ENCODE peak calls at places on chromosomes 11 and 22, in five cellular contexts. One of them, this sample, is unnamed.

GRCh38 chr11:74844865-74845264 is 96.2 kb downstream of the RNF169 start:
- DNase-seq in H54: no peak
- DNase-seq in GM06990: no peak
- DNase-seq in NCI-H2081: no peak
- DNase-seq in NAMALWA: no peak
- DNase-seq in this sample: no peak

GRCh38 chr22:19115628-19116027 is 6.6 kb downstream of the DGCR2 start:
- DNase-seq in NAMALWA: peak; percentile 60
- DNase-seq in GM06990: no peak
- DNase-seq in NCI-H2081: no peak
- DNase-seq in H54: no peak
- DNase-seq in this sample: no peak

GRCh38 chr11:62612366-62613274 is at the start of the genes EML3 and ROM1:
- DNase-seq in GM06990: peak; percentile 90
- DNase-seq in NAMALWA: peak; percentile 95
- DNase-seq in H54: peak; percentile 89
- DNase-seq in NCI-H2081: peak; percentile 63
- DNase-seq in this sample: peak; percentile 96

GRCh38 chr11:128555606-128556005 is 31.8 kb downstream of the ETS1 start:
- DNase-seq in NAMALWA: no peak
- DNase-seq in NCI-H2081: no peak
- DNase-seq in GM06990: no peak
- DNase-seq in H54: no peak
- DNase-seq in this sample: no peak

GRCh38 chr22:32826537-32826936 is 25.0 kb downstream of the TIMP3 start:
- DNase-seq in H54: no peak
- DNase-seq in GM06990: no peak
- DNase-seq in NCI-H2081: no peak
- DNase-seq in NAMALWA: no peak
- DNase-seq in this sample: no peak

GRCh38 chr11:69337211-69337721 is 43.3 kb downstream of the MYEOV start:
- DNase-seq in GM06990: peak; percentile 58
- DNase-seq in NAMALWA: no peak
- DNase-seq in H54: no peak
- DNase-seq in NCI-H2081: no peak
- DNase-seq in this sample: peak; percentile 44

GRCh38 chr22:44340271-44341239 is 27.8 kb upstream of the SHISAL1 start:
- DNase-seq in H54: no peak
- DNase-seq in GM06990: no peak
- DNase-seq in NAMALWA: no peak
- DNase-seq in NCI-H2081: no peak
- DNase-seq in this sample: no peak

GRCh38 chr11:31796523-31797226 is 14.4 kb downstream of the PAX6 start:
- DNase-seq in NAMALWA: no peak
- DNase-seq in NCI-H2081: no peak
- DNase-seq in GM06990: no peak
- DNase-seq in H54: no peak
- DNase-seq in this sample: no peak

GRCh38 chr22:22710719-22711531 is 66.5 kb downstream of the GGTLC2 start:
- DNase-seq in GM06990: peak; percentile 24
- DNase-seq in H54: peak; percentile 19
- DNase-seq in NCI-H2081: peak; percentile 18
- DNase-seq in NAMALWA: peak; percentile 57
- DNase-seq in this sample: peak; percentile 83

GRCh38 chr22:45008853-45009751 is 703 bp downstream of the PHF21B start:
- DNase-seq in H54: no peak
- DNase-seq in NAMALWA: no peak
- DNase-seq in NCI-H2081: no peak
- DNase-seq in GM06990: peak; percentile 26
- DNase-seq in this sample: peak; percentile 33

GRCh38 chr11:82722236-82722635 is 11.4 kb downstream of the FAM181B start:
- DNase-seq in GM06990: no peak
- DNase-seq in NAMALWA: no peak
- DNase-seq in H54: no peak
- DNase-seq in NCI-H2081: no peak
- DNase-seq in this sample: no peak

GRCh38 chr11:17594686-17595192 is 47.7 kb downstream of the OTOG start:
- DNase-seq in NAMALWA: no peak
- DNase-seq in H54: no peak
- DNase-seq in GM06990: no peak
- DNase-seq in NCI-H2081: no peak
- DNase-seq in this sample: peak; percentile 9

GRCh38 chr11:86658534-86658933 is 13.9 kb downstream of the ME3 start:
- DNase-seq in H54: no peak
- DNase-seq in NAMALWA: no peak
- DNase-seq in NCI-H2081: no peak
- DNase-seq in GM06990: no peak
- DNase-seq in this sample: no peak

GRCh38 chr11:73141031-73141308 is 1.1 kb downstream of the FCHSD2 start:
- DNase-seq in NCI-H2081: no peak
- DNase-seq in NAMALWA: no peak
- DNase-seq in GM06990: peak; percentile 60
- DNase-seq in H54: peak; percentile 36
- DNase-seq in this sample: peak; percentile 64

GRCh38 chr22:23831781-23832180 is 7.0 kb downstream of the DERL3 start:
- DNase-seq in NAMALWA: no peak
- DNase-seq in GM06990: no peak
- DNase-seq in H54: no peak
- DNase-seq in NCI-H2081: no peak
- DNase-seq in this sample: no peak

GRCh38 chr22:33357894-33358440 is 299.8 kb upstream of the SYN3 start:
- DNase-seq in NCI-H2081: no peak
- DNase-seq in NAMALWA: no peak
- DNase-seq in H54: no peak
- DNase-seq in GM06990: no peak
- DNase-seq in this sample: no peak

GRCh38 chr11:13043912-13044628 is 35.0 kb downstream of the RASSF10 start:
- DNase-seq in GM06990: no peak
- DNase-seq in NAMALWA: no peak
- DNase-seq in NCI-H2081: no peak
- DNase-seq in H54: no peak
- DNase-seq in this sample: no peak

GRCh38 chr11:66315921-66316811 is 678 bp downstream of the CD248 start:
- DNase-seq in NCI-H2081: no peak
- DNase-seq in NAMALWA: no peak
- DNase-seq in H54: no peak
- DNase-seq in GM06990: no peak
- DNase-seq in this sample: no peak

GRCh38 chr22:34804588-34804987 is 261.4 kb upstream of the ISX start:
- DNase-seq in GM06990: no peak
- DNase-seq in NAMALWA: peak; percentile 16
- DNase-seq in H54: no peak
- DNase-seq in NCI-H2081: no peak
- DNase-seq in this sample: no peak

GRCh38 chr11:28701760-28702449 is 593.7 kb downstream of the METTL15 start:
- DNase-seq in GM06990: no peak
- DNase-seq in NAMALWA: no peak
- DNase-seq in H54: peak; percentile 25
- DNase-seq in NCI-H2081: no peak
- DNase-seq in this sample: no peak

GRCh38 chr22:49300951-49301397 is 526.7 kb downstream of the BRD1 start:
- DNase-seq in GM06990: no peak
- DNase-seq in NAMALWA: no peak
- DNase-seq in H54: no peak
- DNase-seq in NCI-H2081: no peak
- DNase-seq in this sample: no peak

GRCh38 chr11:125275905-125276634 is 111.5 kb downstream of the PKNOX2 start:
- DNase-seq in NAMALWA: no peak
- DNase-seq in GM06990: no peak
- DNase-seq in NCI-H2081: no peak
- DNase-seq in H54: no peak
- DNase-seq in this sample: no peak

GRCh38 chr11:83219095-83219494 is 25.6 kb downstream of the ANKRD42 start:
- DNase-seq in GM06990: no peak
- DNase-seq in H54: no peak
- DNase-seq in NAMALWA: no peak
- DNase-seq in NCI-H2081: no peak
- DNase-seq in this sample: no peak

GRCh38 chr11:95516786-95517185 is 272.8 kb downstream of the FAM76B start:
- DNase-seq in NCI-H2081: no peak
- DNase-seq in GM06990: no peak
- DNase-seq in NAMALWA: no peak
- DNase-seq in H54: no peak
- DNase-seq in this sample: no peak

GRCh38 chr11:85694385-85694980 is 8.5 kb upstream of the CCDC89 start:
- DNase-seq in H54: no peak
- DNase-seq in NAMALWA: peak; percentile 49
- DNase-seq in GM06990: peak; percentile 9
- DNase-seq in NCI-H2081: peak; percentile 33
- DNase-seq in this sample: no peak

GRCh38 chr11:92978226-92979111 is 9.0 kb downstream of the MTNR1B start:
- DNase-seq in NAMALWA: no peak
- DNase-seq in GM06990: no peak
- DNase-seq in NCI-H2081: peak; percentile 87
- DNase-seq in H54: no peak
- DNase-seq in this sample: no peak

GRCh38 chr11:35066783-35067476 is 72.0 kb upstream of the CD44 start:
- DNase-seq in H54: no peak
- DNase-seq in NAMALWA: no peak
- DNase-seq in GM06990: peak; percentile 54
- DNase-seq in NCI-H2081: no peak
- DNase-seq in this sample: no peak

GRCh38 chr22:27999876-28000275 is 80.8 kb upstream of the PITPNB start:
- DNase-seq in NCI-H2081: no peak
- DNase-seq in NAMALWA: no peak
- DNase-seq in GM06990: no peak
- DNase-seq in H54: no peak
- DNase-seq in this sample: no peak

GRCh38 chr11:124481365-124482323 is 36.1 kb upstream of the OR8B8 start:
- DNase-seq in NAMALWA: no peak
- DNase-seq in GM06990: no peak
- DNase-seq in H54: no peak
- DNase-seq in NCI-H2081: peak; percentile 3
- DNase-seq in this sample: peak; percentile 21

GRCh38 chr11:27701262-27702105 is 1.2 kb upstream of the BDNF start:
- DNase-seq in NAMALWA: no peak
- DNase-seq in H54: no peak
- DNase-seq in NCI-H2081: peak; percentile 30
- DNase-seq in GM06990: peak; percentile 31
- DNase-seq in this sample: peak; percentile 30

GRCh38 chr11:62536301-62536957 is 10.2 kb downstream of the AHNAK start:
- DNase-seq in NCI-H2081: no peak
- DNase-seq in H54: no peak
- DNase-seq in GM06990: no peak
- DNase-seq in NAMALWA: no peak
- DNase-seq in this sample: no peak